ENCODE peak calls at places on chromosomes 11 and 22, in five cellular contexts. G is H1, J is IMR-90, S is mesenchymal stem cell, L is trophoblast cell. V is an unnamed sample.

GRCh38 chr11:8930456-8931175 is 2.1 kb downstream of the C11orf16 start:
- DNase-seq in L (no peak), J (no peak), G (no peak), S (no peak), V (no peak)

GRCh38 chr11:96388891-96389603 is 665 bp downstream of the CCDC82 start:
- DNase-seq in G (peak; percentile 36), L (peak; percentile 52), S (peak; percentile 78), J (no peak), V (no peak)

GRCh38 chr11:42175203-42175602 is 715.8 kb upstream of the LRRC4C start:
- DNase-seq in L (no peak), S (no peak), G (no peak), J (no peak), V (no peak)

GRCh38 chr22:29225422-29226090 is 19.9 kb downstream of the EMID1 start:
- DNase-seq in G (no peak), J (peak; percentile 42), L (peak; percentile 11), S (peak; percentile 73), V (no peak)

GRCh38 chr11:112539741-112540140 is 279.1 kb upstream of the PLET1 start:
- DNase-seq in G (no peak), L (no peak), S (no peak), J (no peak), V (no peak)

GRCh38 chr11:122983438-122984185 is 2.0 kb upstream of the BSX start:
- DNase-seq in S (no peak), G (no peak), L (no peak), J (no peak), V (no peak)

GRCh38 chr11:102604011-102604410 is 21.1 kb downstream of the MMP20 start:
- DNase-seq in L (no peak), G (no peak), J (no peak), S (no peak), V (no peak)

GRCh38 chr11:38791346-38791961 is 2193.4 kb upstream of the RAG2 start:
- DNase-seq in G (peak; percentile 5), J (peak; percentile 58), S (peak; percentile 68), L (peak; percentile 81), V (peak; percentile 56)

GRCh38 chr11:86954288-86955110 is 696 bp downstream of the FZD4 start:
- DNase-seq in L (no peak), J (no peak), S (peak; percentile 18), G (no peak), V (no peak)

GRCh38 chr11:64802370-64803162 is 448 bp downstream of the MAP4K2 start:
- DNase-seq in G (no peak), L (peak; percentile 26), J (no peak), S (peak; percentile 2), V (peak; percentile 37)

GRCh38 chr11:8227156-8228152 is 36.2 kb downstream of the LMO1 start:
- DNase-seq in J (no peak), L (no peak), S (no peak), G (no peak), V (no peak)

GRCh38 chr22:22785316-22786065 is 102.1 kb upstream of the IGLL5 start:
- DNase-seq in J (no peak), L (no peak), S (no peak), G (no peak), V (no peak)

GRCh38 chr11:84673753-84674152 is 953.4 kb downstream of the DLG2 start:
- DNase-seq in S (peak; percentile 3), J (no peak), G (no peak), L (no peak), V (no peak)

GRCh38 chr11:71078482-71078881 is 173.9 kb downstream of the SHANK2 start:
- DNase-seq in L (no peak), S (peak; percentile 62), G (no peak), J (no peak), V (no peak)

GRCh38 chr11:8338138-8338537 is 74.5 kb upstream of the LMO1 start:
- DNase-seq in J (peak; percentile 12), L (peak; percentile 35), G (no peak), S (peak; percentile 41), V (no peak)

GRCh38 chr11:73651252-73651651 is 4.9 kb downstream of the PLEKHB1 start:
- DNase-seq in G (no peak), S (no peak), L (no peak), J (no peak), V (no peak)

GRCh38 chr22:20164863-20165262 is 14.0 kb upstream of the CCDC188 start:
- DNase-seq in G (no peak), L (no peak), S (no peak), J (no peak), V (no peak)

GRCh38 chr11:114362958-114363357 is 37.4 kb downstream of the C11orf71 start:
- DNase-seq in L (no peak), J (no peak), G (no peak), S (no peak), V (no peak)

GRCh38 chr11:130315354-130315970 is 745 bp upstream of the ZBTB44 start:
- DNase-seq in G (no peak), J (no peak), S (no peak), L (no peak), V (no peak)

GRCh38 chr11:121418625-121419114 is 33.4 kb upstream of the SORL1 start:
- DNase-seq in S (no peak), L (peak; percentile 17), G (no peak), J (no peak), V (no peak)

GRCh38 chr11:9071694-9072093 is 19.7 kb downstream of the SCUBE2 start:
- DNase-seq in J (no peak), S (no peak), L (no peak), G (no peak), V (no peak)

GRCh38 chr11:110026823-110027626 is 66.2 kb upstream of the ZC3H12C start:
- DNase-seq in G (no peak), J (peak; percentile 15), L (peak; percentile 45), S (no peak), V (no peak)

GRCh38 chr11:46977038-46977818 is 40.7 kb downstream of the CSTPP1 start:
- DNase-seq in L (peak; percentile 48), J (no peak), S (peak; percentile 42), G (peak; percentile 23), V (peak; percentile 44)

GRCh38 chr22:46148885-46149492 is 1.3 kb upstream of the PPARA start:
- DNase-seq in S (no peak), L (no peak), J (no peak), G (no peak), V (no peak)

GRCh38 chr11:19368726-19369364 is 128.1 kb upstream of the E2F8 start:
- DNase-seq in S (peak; percentile 73), J (no peak), L (no peak), G (no peak), V (no peak)

GRCh38 chr11:76237914-76238313 is 31.6 kb upstream of the WNT11 start:
- DNase-seq in G (no peak), J (peak; percentile 13), S (peak; percentile 17), L (peak; percentile 72), V (no peak)

GRCh38 chr11:117767071-117767470 is 29.9 kb downstream of the DSCAML1 start:
- DNase-seq in G (no peak), L (no peak), J (no peak), S (no peak), V (no peak)

GRCh38 chr11:117766576-117766975 is 30.4 kb downstream of the DSCAML1 start:
- DNase-seq in L (no peak), J (no peak), S (no peak), G (no peak), V (no peak)

GRCh38 chr11:117771197-117771596 is 25.8 kb downstream of the DSCAML1 start:
- DNase-seq in G (no peak), S (no peak), J (no peak), L (no peak), V (no peak)

GRCh38 chr11:117769530-117769929 is 27.5 kb downstream of the DSCAML1 start:
- DNase-seq in L (no peak), G (no peak), S (no peak), J (no peak), V (no peak)

DNA sequence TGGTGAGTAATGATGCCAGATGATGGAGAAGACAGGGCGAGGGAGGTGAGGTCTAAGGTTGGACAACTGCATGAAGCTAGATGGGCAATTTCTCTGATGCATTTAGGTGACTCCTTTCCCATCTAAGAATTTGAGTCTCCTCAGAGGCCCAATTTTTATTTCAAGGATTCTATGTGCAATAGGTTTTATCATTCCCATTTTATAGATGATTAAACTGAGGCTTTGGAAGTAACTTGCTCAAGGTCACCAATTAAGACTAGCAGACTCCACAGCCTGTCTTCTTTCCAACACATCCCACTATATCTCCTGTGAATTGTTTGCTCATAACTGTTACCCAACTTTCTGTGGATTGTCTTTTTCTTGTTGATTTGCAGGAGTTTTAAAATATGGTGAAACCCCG is 28.5 kb downstream of the DSCAML1 start:
- DNase-seq in J (no peak), S (no peak), G (no peak), L (no peak), V (no peak)
- H3K4me3 ChIP-seq in J (no peak overlapping the region), S (no peak overlapping the region), G (no peak overlapping the region), L (no peak overlapping the region), V (no peak overlapping the region)

GRCh38 chr11:2987881-2988280 is 4.2 kb downstream of the NAP1L4 start:
- DNase-seq in L (no peak), J (no peak), G (no peak), S (no peak), V (no peak)

GRCh38 chr11:2988361-2988762 is 3.8 kb downstream of the NAP1L4 start:
- DNase-seq in L (no peak), G (no peak), S (no peak), J (no peak), V (no peak)

GRCh38 chr11:2990617-2991476 is 1.3 kb downstream of the NAP1L4 start:
- DNase-seq in G (no peak), S (peak; percentile 34), L (peak; percentile 40), J (no peak), V (no peak)

GRCh38 chr11:2989551-2989950 is 2.6 kb downstream of the NAP1L4 start:
- DNase-seq in S (no peak), J (no peak), G (no peak), L (no peak), V (no peak)

GRCh38 chr11:2988996-2989395 is 3.1 kb downstream of the NAP1L4 start:
- DNase-seq in G (no peak), S (peak; percentile 23), J (peak; percentile 33), L (no peak), V (no peak)
- H2AK5ac ChIP-seq in G (no peak overlapping the region), S (no peak overlapping the region), J (no peak overlapping the region), L (no peak overlapping the region), V (no peak overlapping the region)

DNA sequence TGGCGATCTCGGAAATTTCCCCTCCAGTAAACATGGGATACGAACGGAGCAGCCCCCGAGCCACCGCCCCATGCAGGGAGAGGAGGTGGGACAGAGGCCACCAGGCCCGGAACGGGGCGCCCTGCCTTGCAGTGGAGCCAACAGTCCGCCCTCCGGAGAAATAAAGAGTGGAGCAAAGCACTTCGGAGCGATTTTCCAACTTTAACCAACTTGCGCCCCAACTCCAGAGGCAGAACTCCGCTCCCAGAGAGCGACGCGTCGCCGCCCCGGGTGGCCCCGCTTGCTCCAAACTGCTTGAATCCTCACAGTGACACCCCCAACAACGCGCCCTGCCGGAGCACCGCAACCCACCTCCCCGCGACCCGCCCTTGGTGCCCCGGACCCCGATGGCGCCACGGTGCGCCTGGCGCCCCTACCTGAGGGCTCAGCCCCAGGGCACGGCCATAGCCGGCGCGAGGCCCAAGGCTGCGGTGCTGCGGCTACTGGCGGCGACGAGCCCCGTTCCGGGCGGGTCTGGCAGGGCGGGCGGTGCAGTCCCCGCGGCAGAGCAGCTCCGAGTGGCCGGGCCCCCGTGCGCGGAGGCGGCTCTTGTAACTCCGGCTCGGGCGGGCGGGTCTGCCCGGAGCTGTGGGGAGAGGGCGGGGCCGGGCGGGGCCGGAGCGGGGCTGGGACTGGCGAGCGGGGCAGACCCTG is at the start of gene AHNAK:
- DNase-seq in J (peak; percentile 52), L (peak; percentile 79), S (peak; percentile 75), G (no peak), V (peak; percentile 61)
- H2AFZ ChIP-seq in J (peak within 1 kb of the TSS; percentile 85), L (peak within 1 kb of the TSS; percentile 74), S (no peak within 1 kb of the TSS), G (no peak within 1 kb of the TSS), V (peak within 1 kb of the TSS; percentile 83)

GRCh38 chr22:32354360-32355351 is 3.0 kb upstream of the RFPL3 start:
- DNase-seq in S (peak; percentile 45), J (peak; percentile 67), L (no peak), G (no peak), V (no peak)
- H3K4me3 ChIP-seq in S (no peak overlapping the region), J (no peak overlapping the region), L (no peak overlapping the region), G (no peak overlapping the region), V (no peak overlapping the region)